ENCODE peak calls at places on chromosomes 1 and 21, in seven cellular contexts. Q, G, J, B, T, S and R are unnamed samples. For H3K9me3, the result is how much of the 10 kb centered on the place peaks cover.

GRCh38 chr1:20233394-20233793 is 47.1 kb upstream of the PLA2G2C start:
- DNase-seq in Q (no peak), G (no peak), J (no peak), B (no peak), T (peak), S (no peak), R (no peak)

GRCh38 chr1:84653130-84653680 is 37.1 kb downstream of the SSX2IP start:
- DNase-seq in Q (no peak), G (no peak), J (no peak), B (no peak), T (no peak), S (no peak), R (no peak)

GRCh38 chr1:21048462-21048861 is 128.2 kb downstream of the EIF4G3 start:
- DNase-seq in Q (no peak), G (no peak), J (no peak), B (no peak), T (no peak), S (no peak), R (no peak)

GRCh38 chr21:35026617-35027557 is 22.2 kb downstream of the RUNX1 start:
- DNase-seq in Q (peak), G (peak), J (peak), B (no peak), T (peak), S (peak), R (peak)

GRCh38 chr1:201585901-201586300 is 47.0 kb downstream of the NAV1 start:
- DNase-seq in Q (no peak), G (no peak), J (no peak), B (no peak), T (no peak), S (no peak), R (no peak)

GRCh38 chr1:5389101-5389885 is 602.9 kb downstream of the NPHP4 start:
- DNase-seq in Q (peak), G (no peak), J (no peak), B (no peak), T (no peak), S (no peak), R (no peak)

GRCh38 chr1:219372916-219373615 is 199.4 kb downstream of the LYPLAL1 start:
- DNase-seq in Q (no peak), G (no peak), J (no peak), B (no peak), T (no peak), S (no peak), R (no peak)

GRCh38 chr1:78497196-78497595 is 6.4 kb downstream of the PTGFR start:
- DNase-seq in Q (no peak), G (no peak), J (no peak), B (no peak), T (no peak), S (no peak), R (no peak)

GRCh38 chr1:155174334-155175280 is 958 bp downstream of the TRIM46 start:
- DNase-seq in Q (peak), G (no peak), J (peak), B (no peak), T (no peak), S (peak), R (no peak)

GRCh38 chr1:192654607-192655389 is 18.9 kb downstream of the RGS13 start:
- DNase-seq in Q (no peak), G (no peak), J (no peak), B (no peak), T (no peak), S (no peak), R (no peak)

GRCh38 chr1:229203991-229204632 is 66.8 kb upstream of the RAB4A start:
- DNase-seq in Q (no peak), G (no peak), J (no peak), B (no peak), T (no peak), S (no peak), R (no peak)

GRCh38 chr1:241762713-241763339 is 85.2 kb upstream of the EXO1 start:
- DNase-seq in Q (no peak), G (no peak), J (no peak), B (no peak), T (no peak), S (no peak), R (no peak)

GRCh38 chr1:39872698-39873097 is 10.6 kb downstream of the TRIT1 start:
- DNase-seq in Q (no peak), G (no peak), J (no peak), B (no peak), T (no peak), S (no peak), R (no peak)

GRCh38 chr21:44878053-44878982 is 4.8 kb upstream of the PTTG1IP start:
- DNase-seq in Q (no peak), G (no peak), J (no peak), B (no peak), T (peak), S (no peak), R (peak)

GRCh38 chr1:19310720-19311502 is 1.0 kb downstream of the AKR7A2 start:
- DNase-seq in Q (no peak), G (no peak), J (no peak), B (no peak), T (no peak), S (no peak), R (no peak)

GRCh38 chr1:107486365-107486764 is 345.5 kb downstream of the NTNG1 start:
- DNase-seq in Q (no peak), G (no peak), J (no peak), B (no peak), T (no peak), S (no peak), R (no peak)

GRCh38 chr1:153403421-153404085 is 12.7 kb upstream of the S100A8 start:
- DNase-seq in Q (no peak), G (no peak), J (no peak), B (no peak), T (no peak), S (no peak), R (no peak)

GRCh38 chr1:93601686-93602085 is 80.0 kb downstream of the BCAR3 start:
- DNase-seq in Q (no peak), G (no peak), J (no peak), B (no peak), T (no peak), S (no peak), R (no peak)

GRCh38 chr1:23506376-23507107 is 22.6 kb upstream of the ASAP3 start:
- DNase-seq in Q (no peak), G (no peak), J (no peak), B (no peak), T (no peak), S (no peak), R (no peak)

GRCh38 chr1:36951761-36952160 is 82.6 kb downstream of the GRIK3 start:
- DNase-seq in Q (no peak), G (no peak), J (no peak), B (no peak), T (no peak), S (no peak), R (no peak)

GRCh38 chr1:36950588-36950987 is 83.7 kb downstream of the GRIK3 start:
- DNase-seq in Q (no peak), G (no peak), J (no peak), B (no peak), T (no peak), S (no peak), R (no peak)

GRCh38 chr1:36953061-36953460 is 81.3 kb downstream of the GRIK3 start:
- DNase-seq in Q (no peak), G (no peak), J (no peak), B (no peak), T (no peak), S (no peak), R (no peak)

GRCh38 chr1:36955016-36955415 is 79.3 kb downstream of the GRIK3 start:
- DNase-seq in Q (no peak), G (no peak), J (no peak), B (no peak), T (no peak), S (no peak), R (no peak)

DNA sequence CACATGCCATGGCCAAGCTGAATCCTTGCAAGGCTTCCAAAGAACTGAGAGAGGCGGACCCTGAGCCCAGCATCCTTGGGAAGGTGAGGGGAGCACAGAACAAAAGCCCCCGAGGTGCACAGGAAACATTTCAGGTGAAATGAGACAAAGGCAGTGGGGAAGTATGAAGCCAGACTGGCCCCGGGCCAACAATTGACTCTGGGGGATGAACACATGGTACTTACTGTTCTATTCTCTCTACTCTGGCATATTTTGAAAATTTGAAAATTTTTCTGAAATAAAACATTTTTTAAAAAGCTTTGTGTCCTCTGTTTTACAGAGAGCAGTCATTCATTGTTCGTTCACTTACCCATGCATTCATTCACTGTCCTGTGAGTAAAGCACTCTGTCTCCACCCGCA is 77.7 kb downstream of the GRIK3 start:
- DNase-seq in Q (no peak), G (peak), J (no peak), B (no peak), T (no peak), S (no peak), R (no peak)
- H3K9me3 ChIP-seq in Q (under half), G (under half), J (under half), B (under half), T (under half), S (under half), R (under half)

DNA sequence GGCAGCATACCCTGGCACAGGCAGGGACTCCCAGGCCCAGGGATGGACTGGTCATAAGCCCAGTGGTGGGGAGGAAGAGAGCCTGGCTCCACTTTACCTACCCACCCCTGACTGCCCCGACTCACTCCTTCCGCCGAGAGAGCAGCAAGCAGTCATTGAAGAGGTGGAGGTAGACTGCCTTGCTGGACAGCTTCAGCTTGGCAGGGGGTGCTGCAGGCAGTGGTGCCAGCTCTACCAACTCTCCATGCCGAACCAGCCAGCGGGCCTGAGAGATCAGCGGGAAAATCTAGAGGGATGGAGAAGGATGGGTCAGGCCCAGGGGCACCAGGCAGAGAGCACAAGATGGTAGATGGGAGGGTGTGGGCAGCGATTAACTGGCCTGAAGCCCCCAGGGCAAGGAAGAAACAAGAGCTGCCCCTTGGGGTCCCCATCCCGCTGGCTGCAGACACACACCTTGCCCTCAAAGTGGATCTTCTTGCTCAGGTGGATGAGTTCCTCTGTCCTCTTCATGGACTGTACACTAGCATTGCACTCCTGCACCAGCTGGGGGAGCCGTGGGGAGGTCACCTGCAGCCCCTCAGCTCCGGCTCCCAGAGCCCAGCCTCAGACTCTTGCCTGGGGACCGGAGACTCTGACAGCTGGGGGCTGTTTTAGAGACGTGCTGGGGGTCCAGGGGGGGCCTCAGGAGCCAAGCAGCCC is 7.7 kb downstream of the ARHGEF19 start:
- DNase-seq in Q (no peak), G (no peak), J (no peak), B (no peak), T (peak), S (no peak), R (no peak)
- TF ChIP-seq CTCF in Q (peak), G (no peak), J (peak), B (no peak), T (peak), S (peak), R (peak)

DNA sequence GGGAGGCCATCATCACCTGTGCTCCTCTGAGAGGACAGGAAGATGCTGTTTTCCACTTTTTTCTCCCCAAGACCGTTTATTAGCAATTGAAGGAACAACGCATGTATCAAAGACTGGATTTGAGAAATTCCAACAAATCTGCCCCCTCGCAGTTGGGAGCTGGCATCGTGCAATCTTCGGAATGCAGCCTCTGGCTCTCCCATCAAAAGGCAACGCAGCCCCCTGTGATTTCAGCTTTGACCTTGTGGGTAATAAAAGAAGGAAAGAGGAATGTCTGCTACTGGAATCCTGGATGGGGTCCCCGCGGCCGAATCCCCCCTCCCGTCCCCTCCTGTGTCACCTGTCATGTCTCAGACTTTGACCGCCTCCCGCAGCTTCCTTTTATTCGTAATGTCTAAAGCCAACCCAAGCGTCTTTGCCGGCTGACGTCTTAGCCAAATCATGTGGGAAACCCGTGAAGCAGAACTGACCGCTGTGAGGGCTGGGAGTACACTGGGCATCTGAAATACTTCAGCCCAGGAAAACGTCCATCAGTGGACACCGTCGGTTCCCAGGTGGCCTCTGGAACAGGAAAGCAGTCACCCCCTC is 101.5 kb downstream of the WDR4 start:
- DNase-seq in Q (no peak), G (peak), J (no peak), B (no peak), T (no peak), S (no peak), R (no peak)
- H3K9me3 ChIP-seq in Q (under half), G (under half), J (under half), B (under half), T (under half), S (under half), R (under half)

DNA sequence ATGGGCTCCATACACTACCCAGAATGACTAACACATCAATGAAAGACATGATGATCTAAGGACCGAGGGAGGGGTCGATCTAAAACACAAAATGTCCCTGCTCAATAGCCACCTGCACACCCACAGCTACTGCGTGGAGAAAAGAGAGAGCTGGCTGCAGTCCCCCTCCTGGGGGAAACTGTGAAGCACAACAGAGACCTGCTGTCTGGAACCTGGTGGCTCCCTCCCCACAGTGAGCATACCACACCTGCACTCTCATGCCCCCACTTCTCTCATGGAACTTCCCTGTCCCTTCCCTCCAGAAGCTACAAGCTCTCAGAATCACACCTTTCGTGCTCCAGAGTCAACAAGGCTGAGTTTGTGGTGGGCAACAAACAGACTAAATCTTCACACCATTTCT is 130.1 kb upstream of the ERG start:
- DNase-seq in Q (no peak), G (no peak), J (no peak), B (no peak), T (no peak), S (no peak), R (no peak)
- TF ChIP-seq CTCF in Q (no peak), G (no peak), J (no peak), B (no peak), T (no peak), S (no peak), R (no peak)

GRCh38 chr1:80533775-80534314 is 1266.9 kb upstream of the ADGRL2 start:
- DNase-seq in Q (no peak), G (no peak), J (no peak), B (no peak), T (no peak), S (no peak), R (no peak)
- H3K9me3 ChIP-seq in Q (under half), G (under half), J (under half), B (under half), T (under half), S (under half), R (under half)

GRCh38 chr1:34645919-34646318 is 108.9 kb upstream of the GJB5 start:
- DNase-seq in Q (no peak), G (no peak), J (no peak), B (no peak), T (no peak), S (no peak), R (no peak)

GRCh38 chr1:34639701-34640100 is 115.1 kb upstream of the GJB5 start:
- DNase-seq in Q (no peak), G (no peak), J (no peak), B (no peak), T (no peak), S (no peak), R (no peak)

GRCh38 chr1:34645109-34645688 is 109.6 kb upstream of the GJB5 start:
- DNase-seq in Q (no peak), G (no peak), J (no peak), B (no peak), T (no peak), S (no peak), R (no peak)

GRCh38 chr1:34642679-34643078 is 112.2 kb upstream of the GJB5 start:
- DNase-seq in Q (no peak), G (no peak), J (no peak), B (no peak), T (no peak), S (no peak), R (no peak)

DNA sequence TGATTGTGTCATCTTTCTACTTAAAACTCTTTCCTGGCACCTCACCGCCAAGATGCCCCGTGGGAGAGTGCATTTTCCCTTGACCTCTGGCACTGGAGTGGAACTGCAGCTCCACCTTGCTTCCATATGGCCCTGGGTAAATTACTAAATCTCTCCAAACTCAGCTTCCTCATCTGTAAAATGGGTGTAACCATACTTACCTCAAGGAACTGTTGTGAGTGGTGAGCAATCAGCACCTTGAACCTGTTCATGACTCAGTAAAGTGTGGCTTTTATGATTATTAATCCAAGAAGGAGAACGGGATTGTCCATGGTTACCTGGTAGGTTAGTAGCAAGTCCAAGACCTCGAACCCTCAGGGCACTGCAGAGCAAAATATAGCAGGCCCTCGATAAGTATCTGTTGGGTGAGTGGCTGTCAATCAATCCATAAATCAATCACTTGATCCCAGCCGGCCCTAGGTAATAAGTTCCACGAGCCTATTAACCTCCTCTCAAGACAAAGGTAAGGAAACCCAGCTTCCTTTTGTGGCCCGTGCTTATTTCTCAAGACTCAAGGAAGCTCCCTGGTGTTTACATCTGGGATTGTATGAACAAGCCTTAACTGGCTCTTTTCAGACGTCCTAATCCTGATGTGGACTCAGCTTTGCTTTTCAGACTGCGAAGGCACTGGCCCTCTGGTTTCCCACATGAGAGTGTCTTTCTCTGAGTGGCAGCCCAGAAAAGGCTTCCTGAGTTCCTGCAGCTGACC is 114.0 kb upstream of the GJB5 start:
- DNase-seq in Q (no peak), G (no peak), J (no peak), B (no peak), T (no peak), S (no peak), R (no peak)
- TF ChIP-seq CTCF in Q (no peak), G (no peak), J (no peak), B (no peak), T (no peak), S (no peak), R (no peak)